ENCODE peak calls at places on chromosomes 11 and 22, in nine cellular contexts. W, G, B, J, N, E, P, F and K are unnamed samples.

GRCh38 chr11:132318421-132319157 is 948.2 kb downstream of the NTM start:
- DNase-seq in W (peak; percentile 12), G (no peak), B (no peak), J (no peak), N (no peak), E (no peak), P (no peak), F (no peak), K (peak; percentile 5)

GRCh38 chr11:3231851-3232744 is at the start of gene MRGPRE:
- DNase-seq in W (no peak), G (no peak), B (no peak), J (no peak), N (peak; percentile 18), E (no peak), P (no peak), F (no peak), K (peak; percentile 18)

GRCh38 chr11:36508743-36509142 is 1.3 kb downstream of the TRAF6 start:
- DNase-seq in W (no peak), G (no peak), B (peak; percentile 18), J (no peak), N (no peak), E (no peak), P (no peak), F (no peak), K (no peak)

GRCh38 chr11:130076774-130077481 is 7.2 kb downstream of the APLP2 start:
- DNase-seq in W (no peak), G (no peak), B (no peak), J (no peak), N (no peak), E (no peak), P (no peak), F (no peak), K (no peak)

GRCh38 chr11:17208257-17208999 is 642 bp upstream of the PIK3C2A start:
- DNase-seq in W (peak; percentile 18), G (no peak), B (peak; percentile 73), J (no peak), N (peak; percentile 36), E (peak; percentile 39), P (peak; percentile 22), F (no peak), K (peak; percentile 72)

GRCh38 chr11:93484716-93485115 is 58.5 kb downstream of the SMCO4 start:
- DNase-seq in W (no peak), G (no peak), B (peak; percentile 4), J (peak; percentile 34), N (peak; percentile 43), E (no peak), P (no peak), F (no peak), K (peak; percentile 53)

GRCh38 chr11:76236092-76237026 is 30.1 kb upstream of the WNT11 start:
- DNase-seq in W (peak; percentile 68), G (no peak), B (peak; percentile 75), J (no peak), N (peak; percentile 75), E (no peak), P (no peak), F (no peak), K (peak; percentile 56)

GRCh38 chr22:46027219-46028068 is 50.5 kb upstream of the WNT7B start:
- DNase-seq in W (no peak), G (no peak), B (no peak), J (no peak), N (no peak), E (no peak), P (no peak), F (no peak), K (no peak)

GRCh38 chr11:104964247-104964646 is 4.1 kb downstream of the CASP4 start:
- DNase-seq in W (no peak), G (no peak), B (no peak), J (no peak), N (no peak), E (no peak), P (no peak), F (no peak), K (no peak)

GRCh38 chr11:81888391-81888790 is 845.3 kb downstream of the FAM181B start:
- DNase-seq in W (no peak), G (no peak), B (no peak), J (no peak), N (no peak), E (no peak), P (no peak), F (no peak), K (no peak)

GRCh38 chr22:31626427-31627150 is 35.4 kb downstream of the PISD start:
- DNase-seq in W (no peak), G (no peak), B (no peak), J (no peak), N (no peak), E (no peak), P (no peak), F (no peak), K (peak; percentile 71)

GRCh38 chr22:31623634-31624312 is 38.2 kb downstream of the PISD start:
- DNase-seq in W (no peak), G (no peak), B (no peak), J (no peak), N (no peak), E (no peak), P (no peak), F (no peak), K (no peak)

GRCh38 chr22:31627223-31627731 is 34.7 kb downstream of the PISD start:
- DNase-seq in W (no peak), G (no peak), B (no peak), J (no peak), N (peak; percentile 91), E (no peak), P (no peak), F (no peak), K (no peak)

GRCh38 chr22:31625661-31626426 is 36.2 kb downstream of the PISD start:
- DNase-seq in W (no peak), G (no peak), B (no peak), J (no peak), N (peak; percentile 90), E (no peak), P (no peak), F (no peak), K (peak; percentile 43)

GRCh38 chr22:31625257-31625640 is 36.8 kb downstream of the PISD start:
- DNase-seq in W (no peak), G (no peak), B (no peak), J (no peak), N (no peak), E (no peak), P (no peak), F (no peak), K (no peak)
- H3K4me3 ChIP-seq in W (no peak overlapping the region), G (no peak overlapping the region), B (no peak overlapping the region), J (no peak overlapping the region), N (peak overlapping the region; percentile 39), E (no peak overlapping the region), P (no peak overlapping the region), F (no peak overlapping the region), K (peak overlapping the region; percentile 37)

GRCh38 chr11:124897681-124898680 is at the start of gene ROBO4:
- DNase-seq in W (peak; percentile 74), G (no peak), B (no peak), J (peak; percentile 66), N (no peak), E (no peak), P (no peak), F (peak; percentile 55), K (peak; percentile 96)

GRCh38 chr11:124896071-124896750 is 1.5 kb downstream of the ROBO4 start:
- DNase-seq in W (no peak), G (no peak), B (no peak), J (no peak), N (no peak), E (no peak), P (no peak), F (no peak), K (no peak)

GRCh38 chr11:124895471-124895971 is 2.1 kb downstream of the ROBO4 start:
- DNase-seq in W (no peak), G (no peak), B (no peak), J (no peak), N (no peak), E (no peak), P (no peak), F (no peak), K (no peak)

GRCh38 chr11:124898711-124899110 is 1.0 kb upstream of the ROBO4 start:
- DNase-seq in W (peak; percentile 92), G (no peak), B (no peak), J (peak; percentile 21), N (no peak), E (no peak), P (no peak), F (no peak), K (peak; percentile 90)

DNA sequence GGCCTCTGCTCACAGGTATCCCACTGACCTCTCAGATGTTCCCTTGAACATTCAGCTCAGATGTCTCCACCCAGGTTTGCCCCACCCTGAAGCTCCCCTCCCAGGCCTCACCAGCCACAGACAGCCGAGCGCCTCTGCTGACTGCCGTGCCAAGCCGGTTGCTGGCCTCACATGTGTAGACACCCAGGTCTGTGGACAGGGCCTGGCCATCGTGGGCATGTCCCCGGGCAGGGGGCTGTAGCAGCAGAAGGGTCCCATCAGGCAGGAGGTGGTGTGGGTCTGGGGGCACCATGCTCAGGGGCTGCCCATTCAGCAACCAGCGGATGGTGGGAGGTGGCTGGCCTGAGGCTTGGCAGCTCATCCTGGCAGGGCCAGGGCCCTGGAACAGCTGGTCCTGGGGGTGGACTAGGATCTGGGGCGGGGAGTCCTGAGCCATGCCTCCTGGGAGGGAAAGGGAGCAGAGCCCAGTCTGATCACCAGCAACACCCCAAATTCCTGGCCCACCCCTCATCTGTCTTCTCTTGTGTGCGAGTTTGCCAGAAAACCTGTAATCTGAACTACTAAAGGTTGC is 759 bp downstream of the ROBO4 start:
- DNase-seq in W (peak; percentile 91), G (no peak), B (no peak), J (no peak), N (no peak), E (no peak), P (no peak), F (no peak), K (peak; percentile 90)
- H3K4me3 ChIP-seq in W (peak overlapping the region; percentile 31), G (no peak overlapping the region), B (no peak overlapping the region), J (no peak overlapping the region), N (no peak overlapping the region), E (peak overlapping the region; percentile 2), P (peak overlapping the region; percentile 38), F (no peak overlapping the region), K (peak overlapping the region; percentile 33)

DNA sequence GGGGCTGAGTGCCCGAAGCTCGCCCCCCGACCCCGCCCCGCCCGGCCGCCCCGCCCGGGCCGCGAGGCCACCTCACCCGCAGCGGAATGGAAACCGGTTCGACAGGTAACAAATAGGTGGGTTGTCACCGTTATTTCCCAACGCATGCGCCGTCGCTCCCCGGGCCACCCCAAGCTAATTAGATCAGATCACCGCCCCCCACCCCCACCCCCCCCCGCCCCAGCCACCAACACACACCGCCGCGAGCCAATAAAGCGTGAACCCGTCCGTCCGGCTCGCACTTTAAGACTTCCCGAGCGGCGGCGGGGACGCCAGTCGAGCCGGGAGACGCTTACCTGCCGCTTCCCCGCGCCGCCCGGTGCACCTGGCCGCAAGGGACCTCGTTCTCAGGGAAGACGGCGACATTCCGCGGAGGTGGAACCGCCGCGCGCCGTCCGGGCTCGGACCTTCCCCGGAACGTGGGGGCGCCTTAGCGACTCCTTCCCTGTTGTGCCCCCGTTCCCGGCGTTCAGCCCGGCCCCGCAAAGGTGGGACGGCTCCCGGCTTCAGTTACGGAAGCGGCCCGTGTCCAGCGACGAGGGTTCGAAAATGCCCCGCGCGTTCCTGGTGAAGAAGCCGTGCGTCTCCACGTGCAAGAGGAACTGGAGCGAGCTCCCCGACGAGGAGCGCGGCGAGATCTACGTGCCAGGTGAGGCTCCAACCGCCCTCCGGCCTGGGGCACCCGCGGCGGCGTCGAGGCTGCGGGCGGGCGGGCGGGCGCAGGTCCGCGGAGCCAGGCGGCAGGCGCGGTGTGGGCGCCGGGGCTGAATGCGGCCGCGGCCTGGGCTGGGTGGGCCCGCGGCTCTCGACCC is at the start of gene OVOL1:
- DNase-seq in W (no peak), G (no peak), B (no peak), J (no peak), N (no peak), E (no peak), P (no peak), F (no peak), K (no peak)
- H3K4me3 ChIP-seq in W (peak within 1 kb of the TSS; percentile 11), G (no peak within 1 kb of the TSS), B (no peak within 1 kb of the TSS), J (no peak within 1 kb of the TSS), N (no peak within 1 kb of the TSS), E (no peak within 1 kb of the TSS), P (peak within 1 kb of the TSS; percentile 44), F (peak within 1 kb of the TSS; percentile 16), K (no peak within 1 kb of the TSS)

GRCh38 chr11:33227578-33228261 is 29.5 kb upstream of the HIPK3 start:
- DNase-seq in W (no peak), G (no peak), B (no peak), J (peak; percentile 8), N (no peak), E (no peak), P (no peak), F (no peak), K (peak; percentile 72)
- H3K4me3 ChIP-seq in W (no peak overlapping the region), G (no peak overlapping the region), B (no peak overlapping the region), J (no peak overlapping the region), N (no peak overlapping the region), E (no peak overlapping the region), P (no peak overlapping the region), F (no peak overlapping the region), K (no peak overlapping the region)